ENCODE peak calls at places on chromosomes 2 and 18, in seven cellular contexts. One of them, this sample, is unnamed.

GRCh38 chr2:2698182-2699116 is 367.4 kb upstream of the MYT1L start:
- DNase-seq in testis: no peak
- DNase-seq in fibroblast of pulmonary artery: no peak
- DNase-seq in nephron progenitor cell: no peak
- DNase-seq in dorsolateral prefrontal cortex: no peak
- DNase-seq in lung: no peak
- DNase-seq in WERI-Rb-1: peak
- DNase-seq in this sample: peak

GRCh38 chr2:227150222-227150936 is 13.6 kb downstream of the COL4A4 start:
- DNase-seq in fibroblast of pulmonary artery: no peak
- DNase-seq in nephron progenitor cell: no peak
- DNase-seq in WERI-Rb-1: no peak
- DNase-seq in testis: no peak
- DNase-seq in dorsolateral prefrontal cortex: no peak
- DNase-seq in lung: no peak
- DNase-seq in this sample: no peak

GRCh38 chr2:201978988-201979387 is 54.7 kb upstream of the FZD7 start:
- DNase-seq in WERI-Rb-1: no peak
- DNase-seq in dorsolateral prefrontal cortex: no peak
- DNase-seq in fibroblast of pulmonary artery: no peak
- DNase-seq in nephron progenitor cell: no peak
- DNase-seq in lung: no peak
- DNase-seq in testis: no peak
- DNase-seq in this sample: no peak

GRCh38 chr2:29053223-29053622 is 21.1 kb downstream of the PCARE start:
- DNase-seq in testis: no peak
- DNase-seq in nephron progenitor cell: no peak
- DNase-seq in dorsolateral prefrontal cortex: no peak
- DNase-seq in lung: no peak
- DNase-seq in WERI-Rb-1: peak
- DNase-seq in fibroblast of pulmonary artery: no peak
- DNase-seq in this sample: no peak

GRCh38 chr18:54740146-54740844 is 88.0 kb upstream of the RAB27B start:
- DNase-seq in lung: no peak
- DNase-seq in nephron progenitor cell: no peak
- DNase-seq in WERI-Rb-1: no peak
- DNase-seq in fibroblast of pulmonary artery: peak
- DNase-seq in testis: no peak
- DNase-seq in dorsolateral prefrontal cortex: no peak
- DNase-seq in this sample: no peak

GRCh38 chr2:207487650-207488315 is 42.0 kb upstream of the CREB1 start:
- DNase-seq in testis: no peak
- DNase-seq in WERI-Rb-1: no peak
- DNase-seq in fibroblast of pulmonary artery: peak
- DNase-seq in lung: no peak
- DNase-seq in nephron progenitor cell: no peak
- DNase-seq in dorsolateral prefrontal cortex: no peak
- DNase-seq in this sample: peak

GRCh38 chr2:199228887-199229819 is 228.6 kb downstream of the SATB2 start:
- DNase-seq in lung: no peak
- DNase-seq in nephron progenitor cell: no peak
- DNase-seq in WERI-Rb-1: no peak
- DNase-seq in dorsolateral prefrontal cortex: no peak
- DNase-seq in testis: no peak
- DNase-seq in fibroblast of pulmonary artery: peak
- DNase-seq in this sample: no peak

GRCh38 chr2:176774768-176775453 is 437.7 kb upstream of the HNRNPA3 start:
- DNase-seq in testis: no peak
- DNase-seq in nephron progenitor cell: no peak
- DNase-seq in lung: no peak
- DNase-seq in fibroblast of pulmonary artery: no peak
- DNase-seq in dorsolateral prefrontal cortex: no peak
- DNase-seq in WERI-Rb-1: no peak
- DNase-seq in this sample: no peak

GRCh38 chr18:54218299-54218698 is 6.2 kb downstream of the MBD2 start:
- DNase-seq in lung: no peak
- DNase-seq in nephron progenitor cell: no peak
- DNase-seq in WERI-Rb-1: no peak
- DNase-seq in testis: no peak
- DNase-seq in fibroblast of pulmonary artery: no peak
- DNase-seq in dorsolateral prefrontal cortex: no peak
- DNase-seq in this sample: no peak

GRCh38 chr2:172906401-172906811 is 169.2 kb upstream of the MAP3K20 start:
- DNase-seq in lung: no peak
- DNase-seq in testis: no peak
- DNase-seq in dorsolateral prefrontal cortex: no peak
- DNase-seq in WERI-Rb-1: no peak
- DNase-seq in fibroblast of pulmonary artery: no peak
- DNase-seq in nephron progenitor cell: no peak
- DNase-seq in this sample: peak

GRCh38 chr2:172900871-172901270 is 165.2 kb downstream of the RAPGEF4 start:
- DNase-seq in fibroblast of pulmonary artery: no peak
- DNase-seq in lung: no peak
- DNase-seq in testis: no peak
- DNase-seq in nephron progenitor cell: no peak
- DNase-seq in dorsolateral prefrontal cortex: no peak
- DNase-seq in WERI-Rb-1: no peak
- DNase-seq in this sample: no peak

GRCh38 chr2:172896541-172897144 is 161.0 kb downstream of the RAPGEF4 start:
- DNase-seq in dorsolateral prefrontal cortex: no peak
- DNase-seq in testis: no peak
- DNase-seq in fibroblast of pulmonary artery: no peak
- DNase-seq in lung: no peak
- DNase-seq in nephron progenitor cell: no peak
- DNase-seq in WERI-Rb-1: no peak
- DNase-seq in this sample: no peak

DNA sequence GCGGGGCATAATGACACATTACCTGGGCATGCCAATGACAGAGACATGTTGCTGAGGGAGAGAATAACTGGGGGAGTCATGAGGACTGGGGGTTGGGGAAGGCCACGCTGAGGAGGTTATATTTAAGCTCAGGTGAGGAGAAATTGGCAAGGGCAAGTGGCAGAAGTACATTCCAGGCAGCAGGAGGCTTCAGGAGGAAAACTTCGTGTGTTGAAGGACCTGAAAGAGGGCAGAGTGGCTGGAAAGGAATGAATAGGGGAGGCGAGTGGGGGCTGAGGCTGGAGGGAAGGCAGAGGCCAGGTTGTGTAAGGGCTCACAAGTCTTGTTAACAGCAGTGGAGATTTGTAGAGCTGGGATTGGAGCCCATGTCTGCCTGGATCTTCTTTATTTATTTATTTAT is 166.3 kb downstream of the RAPGEF4 start:
- DNase-seq in WERI-Rb-1: no peak
- DNase-seq in nephron progenitor cell: no peak
- DNase-seq in testis: no peak
- DNase-seq in fibroblast of pulmonary artery: no peak
- DNase-seq in dorsolateral prefrontal cortex: no peak
- DNase-seq in lung: no peak
- DNase-seq in this sample: no peak
- TF ChIP-seq CTCF in WERI-Rb-1: no peak
- TF ChIP-seq CTCF in nephron progenitor cell: no peak
- TF ChIP-seq CTCF in testis: no peak
- TF ChIP-seq CTCF in fibroblast of pulmonary artery: no peak
- TF ChIP-seq CTCF in dorsolateral prefrontal cortex: no peak
- TF ChIP-seq CTCF in lung: no peak
- TF ChIP-seq CTCF in this sample: no peak

GRCh38 chr2:217919781-217920351 is 82.9 kb downstream of the TNS1 start:
- DNase-seq in lung: no peak
- DNase-seq in fibroblast of pulmonary artery: peak
- DNase-seq in nephron progenitor cell: no peak
- DNase-seq in testis: no peak
- DNase-seq in dorsolateral prefrontal cortex: no peak
- DNase-seq in WERI-Rb-1: no peak
- DNase-seq in this sample: peak

GRCh38 chr2:217920879-217921603 is 81.8 kb downstream of the TNS1 start:
- DNase-seq in testis: peak
- DNase-seq in fibroblast of pulmonary artery: peak
- DNase-seq in lung: no peak
- DNase-seq in dorsolateral prefrontal cortex: no peak
- DNase-seq in WERI-Rb-1: no peak
- DNase-seq in nephron progenitor cell: no peak
- DNase-seq in this sample: no peak

GRCh38 chr2:217923007-217923686 is 79.6 kb downstream of the TNS1 start:
- DNase-seq in dorsolateral prefrontal cortex: no peak
- DNase-seq in fibroblast of pulmonary artery: no peak
- DNase-seq in testis: no peak
- DNase-seq in WERI-Rb-1: no peak
- DNase-seq in nephron progenitor cell: no peak
- DNase-seq in lung: no peak
- DNase-seq in this sample: no peak

GRCh38 chr2:217924346-217924901 is 78.4 kb downstream of the TNS1 start:
- DNase-seq in nephron progenitor cell: no peak
- DNase-seq in WERI-Rb-1: no peak
- DNase-seq in lung: no peak
- DNase-seq in dorsolateral prefrontal cortex: no peak
- DNase-seq in fibroblast of pulmonary artery: no peak
- DNase-seq in testis: no peak
- DNase-seq in this sample: no peak

GRCh38 chr2:217922101-217923006 is 80.4 kb downstream of the TNS1 start:
- DNase-seq in nephron progenitor cell: peak
- DNase-seq in WERI-Rb-1: no peak
- DNase-seq in testis: peak
- DNase-seq in fibroblast of pulmonary artery: peak
- DNase-seq in lung: no peak
- DNase-seq in dorsolateral prefrontal cortex: no peak
- DNase-seq in this sample: peak
- TF ChIP-seq CTCF in nephron progenitor cell: no peak
- TF ChIP-seq CTCF in WERI-Rb-1: no peak
- TF ChIP-seq CTCF in testis: no peak
- TF ChIP-seq CTCF in fibroblast of pulmonary artery: peak
- TF ChIP-seq CTCF in lung: no peak
- TF ChIP-seq CTCF in dorsolateral prefrontal cortex: peak
- TF ChIP-seq CTCF in this sample: no peak

DNA sequence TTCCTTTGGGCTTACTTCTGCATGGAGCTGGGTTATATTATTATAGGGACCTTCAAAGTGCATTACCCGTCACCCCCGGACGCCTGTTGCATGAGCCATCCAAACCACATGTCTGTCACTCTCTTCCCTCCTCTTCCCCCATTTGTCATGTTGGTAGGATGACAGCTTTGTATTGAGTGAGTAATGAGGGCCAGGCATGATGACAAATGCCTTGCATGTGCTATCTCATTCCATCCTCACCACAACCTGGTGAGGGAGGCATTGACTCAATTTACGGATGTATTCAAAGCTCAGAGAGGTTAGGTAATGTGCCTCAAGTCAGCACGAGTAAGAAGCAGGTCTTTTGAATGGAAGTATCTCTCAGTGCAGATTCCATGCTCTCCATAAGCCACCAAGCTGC is 510.5 kb upstream of the TNP1 start:
- DNase-seq in dorsolateral prefrontal cortex: no peak
- DNase-seq in WERI-Rb-1: no peak
- DNase-seq in nephron progenitor cell: no peak
- DNase-seq in lung: no peak
- DNase-seq in fibroblast of pulmonary artery: peak
- DNase-seq in testis: no peak
- DNase-seq in this sample: no peak
- TF ChIP-seq CTCF in dorsolateral prefrontal cortex: no peak
- TF ChIP-seq CTCF in WERI-Rb-1: no peak
- TF ChIP-seq CTCF in nephron progenitor cell: no peak
- TF ChIP-seq CTCF in lung: no peak
- TF ChIP-seq CTCF in fibroblast of pulmonary artery: no peak
- TF ChIP-seq CTCF in testis: no peak
- TF ChIP-seq CTCF in this sample: no peak

DNA sequence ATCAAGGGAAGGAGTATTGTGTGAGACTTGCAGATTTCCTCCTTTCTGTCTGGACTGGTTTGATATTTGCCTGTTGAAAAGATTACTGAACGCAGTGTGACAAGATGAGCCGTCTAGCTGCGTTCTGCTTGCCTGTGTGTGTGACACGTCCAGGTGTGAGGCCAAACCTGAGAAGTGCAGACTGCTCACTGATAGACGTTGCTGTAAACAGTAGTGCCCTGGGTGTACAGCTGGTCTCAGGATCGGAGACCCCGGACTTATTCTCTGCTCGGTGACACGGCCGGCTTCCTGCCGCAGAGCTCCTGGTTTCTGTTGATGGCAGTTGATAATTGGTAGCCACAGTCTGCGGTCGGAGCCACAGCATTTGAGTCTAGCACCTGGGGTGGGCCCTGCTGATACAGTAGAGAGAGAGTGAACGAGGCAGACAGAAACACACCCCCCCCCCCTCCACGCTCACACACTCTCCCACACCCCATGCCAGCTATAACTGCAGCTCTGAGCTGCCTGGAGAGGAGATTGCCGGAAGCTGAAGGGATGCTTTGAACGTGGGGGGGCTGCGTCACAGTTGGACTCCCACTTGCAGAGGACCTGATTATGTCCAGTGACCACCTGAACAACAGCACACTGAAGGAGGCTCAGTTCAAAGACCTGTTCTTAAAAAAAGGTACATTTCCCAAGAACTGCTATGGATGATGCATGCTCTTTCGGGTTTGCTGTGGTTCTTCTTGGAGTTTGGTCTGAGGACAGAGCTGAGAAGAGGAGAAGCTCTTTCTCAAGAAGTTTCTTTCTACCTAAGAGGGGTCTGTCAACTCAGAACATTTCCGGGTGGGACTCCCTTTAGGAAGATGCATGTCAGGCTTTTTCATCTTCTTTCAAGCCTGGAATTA is 114.0 kb downstream of the FAM210A start:
- DNase-seq in fibroblast of pulmonary artery: no peak
- DNase-seq in WERI-Rb-1: no peak
- DNase-seq in nephron progenitor cell: no peak
- DNase-seq in testis: peak
- DNase-seq in dorsolateral prefrontal cortex: peak
- DNase-seq in lung: no peak
- DNase-seq in this sample: peak
- TF ChIP-seq CTCF in fibroblast of pulmonary artery: no peak
- TF ChIP-seq CTCF in WERI-Rb-1: no peak
- TF ChIP-seq CTCF in nephron progenitor cell: no peak
- TF ChIP-seq CTCF in testis: no peak
- TF ChIP-seq CTCF in dorsolateral prefrontal cortex: no peak
- TF ChIP-seq CTCF in lung: no peak
- TF ChIP-seq CTCF in this sample: no peak

GRCh38 chr2:230657906-230658305 is 54.7 kb upstream of the CAB39 start:
- DNase-seq in nephron progenitor cell: no peak
- DNase-seq in dorsolateral prefrontal cortex: no peak
- DNase-seq in lung: no peak
- DNase-seq in fibroblast of pulmonary artery: no peak
- DNase-seq in testis: no peak
- DNase-seq in WERI-Rb-1: no peak
- DNase-seq in this sample: no peak

GRCh38 chr2:230661072-230661957 is 51.3 kb upstream of the CAB39 start:
- DNase-seq in lung: no peak
- DNase-seq in dorsolateral prefrontal cortex: no peak
- DNase-seq in testis: no peak
- DNase-seq in nephron progenitor cell: no peak
- DNase-seq in fibroblast of pulmonary artery: no peak
- DNase-seq in WERI-Rb-1: no peak
- DNase-seq in this sample: no peak

GRCh38 chr2:230658577-230658876 is 54.1 kb upstream of the CAB39 start:
- DNase-seq in lung: no peak
- DNase-seq in dorsolateral prefrontal cortex: no peak
- DNase-seq in WERI-Rb-1: no peak
- DNase-seq in testis: no peak
- DNase-seq in fibroblast of pulmonary artery: no peak
- DNase-seq in nephron progenitor cell: no peak
- DNase-seq in this sample: no peak

GRCh38 chr2:230658877-230659652 is 53.6 kb upstream of the CAB39 start:
- DNase-seq in nephron progenitor cell: no peak
- DNase-seq in dorsolateral prefrontal cortex: no peak
- DNase-seq in WERI-Rb-1: no peak
- DNase-seq in fibroblast of pulmonary artery: no peak
- DNase-seq in testis: no peak
- DNase-seq in lung: no peak
- DNase-seq in this sample: no peak

GRCh38 chr2:230660294-230661060 is 52.2 kb upstream of the CAB39 start:
- DNase-seq in testis: peak
- DNase-seq in dorsolateral prefrontal cortex: no peak
- DNase-seq in WERI-Rb-1: no peak
- DNase-seq in nephron progenitor cell: no peak
- DNase-seq in lung: peak
- DNase-seq in fibroblast of pulmonary artery: no peak
- DNase-seq in this sample: peak
- TF ChIP-seq CTCF in testis: no peak
- TF ChIP-seq CTCF in dorsolateral prefrontal cortex: no peak
- TF ChIP-seq CTCF in WERI-Rb-1: no peak
- TF ChIP-seq CTCF in nephron progenitor cell: no peak
- TF ChIP-seq CTCF in lung: no peak
- TF ChIP-seq CTCF in fibroblast of pulmonary artery: no peak
- TF ChIP-seq CTCF in this sample: no peak